ENCODE peak calls at places on chromosomes 3 and 15, in eight cellular contexts. S is caudate nucleus; J is thyroid gland; R is prostate gland; M is mammary epithelial cell; L is cardiac muscle cell; O is CD8-positive, alpha-beta memory T cell; X is psoas muscle. G is an unnamed sample.

GRCh38 chr3:28139288-28139687 is 102.1 kb upstream of the CMC1 start:
- DNase-seq in J (peak; percentile 6), M (no peak), X (no peak), S (no peak), R (no peak), O (no peak), L (no peak), G (no peak)

GRCh38 chr15:87089551-87089950 is 1009.9 kb downstream of the AGBL1 start:
- DNase-seq in L (no peak), R (no peak), J (no peak), S (no peak), M (peak; percentile 9), O (no peak), X (no peak), G (no peak)

GRCh38 chr15:75347222-75348033 is 589 bp downstream of the NEIL1 start:
- DNase-seq in R (peak; percentile 61), L (peak; percentile 74), S (peak; percentile 48), X (peak; percentile 86), O (peak; percentile 67), J (peak; percentile 51), M (no peak), G (no peak)

GRCh38 chr3:124800511-124801374 is 70.5 kb downstream of the UMPS start:
- DNase-seq in O (no peak), S (no peak), J (peak; percentile 65), M (no peak), R (no peak), X (no peak), L (peak; percentile 80), G (peak; percentile 49)

GRCh38 chr3:116057403-116058006 is 387.8 kb downstream of the LSAMP start:
- DNase-seq in J (no peak), X (no peak), M (no peak), L (no peak), S (no peak), R (no peak), O (no peak), G (no peak)

GRCh38 chr15:51864408-51865056 is 35.1 kb downstream of the TMOD3 start:
- DNase-seq in S (no peak), L (no peak), R (no peak), J (no peak), O (no peak), X (no peak), M (peak; percentile 100), G (no peak)

GRCh38 chr3:35028157-35028556 is 611.2 kb upstream of the ARPP21 start:
- DNase-seq in O (no peak), X (no peak), S (no peak), L (no peak), R (no peak), J (no peak), M (no peak), G (no peak)

GRCh38 chr15:74823324-74823723 is 3.1 kb upstream of the CPLX3 start:
- DNase-seq in R (no peak), M (no peak), S (no peak), O (no peak), L (no peak), X (no peak), J (no peak), G (no peak)

GRCh38 chr3:140416686-140417085 is 261.2 kb upstream of the TRIM42 start:
- DNase-seq in S (no peak), R (no peak), X (no peak), M (no peak), O (no peak), L (no peak), J (peak; percentile 15), G (no peak)

GRCh38 chr3:190995156-190995555 is 132.7 kb upstream of the GMNC start:
- DNase-seq in O (no peak), S (no peak), X (no peak), M (no peak), J (no peak), L (no peak), R (no peak), G (no peak)

GRCh38 chr15:68599560-68600071 is 20.8 kb downstream of the CORO2B start:
- DNase-seq in O (no peak), S (no peak), L (peak; percentile 57), J (no peak), M (no peak), X (peak; percentile 46), R (no peak), G (peak; percentile 71)

GRCh38 chr3:38643592-38643991 is 5.9 kb downstream of the SCN5A start:
- DNase-seq in L (no peak), R (no peak), M (no peak), O (no peak), X (no peak), J (no peak), S (no peak), G (no peak)

GRCh38 chr15:99239545-99240198 is 9.7 kb downstream of the TTC23 start:
- DNase-seq in S (no peak), L (no peak), R (no peak), J (no peak), M (no peak), O (no peak), X (no peak), G (no peak)

GRCh38 chr3:21752749-21753347 is 1.8 kb upstream of the ZNF385D start:
- DNase-seq in M (peak; percentile 63), O (no peak), S (no peak), J (no peak), L (peak; percentile 75), X (no peak), R (peak; percentile 7), G (no peak)

GRCh38 chr3:50408445-50408953 is 49.2 kb upstream of the TMEM115 start:
- DNase-seq in X (no peak), M (no peak), L (no peak), O (no peak), J (no peak), R (no peak), S (no peak), G (no peak)

GRCh38 chr3:10534066-10534465 is 28.7 kb upstream of the ATP2B2 start:
- DNase-seq in M (no peak), O (no peak), J (no peak), R (no peak), S (no peak), X (no peak), L (no peak), G (no peak)

GRCh38 chr3:106830334-106830733 is 546.9 kb upstream of the CCDC54 start:
- DNase-seq in O (no peak), J (no peak), X (no peak), S (no peak), R (no peak), L (no peak), M (no peak), G (no peak)

GRCh38 chr15:62896380-62896866 is 146.1 kb upstream of the TPM1 start:
- DNase-seq in R (no peak), S (no peak), J (no peak), M (peak; percentile 86), O (no peak), L (no peak), X (no peak), G (no peak)

GRCh38 chr15:48602358-48603122 is 43.0 kb downstream of the FBN1 start:
- DNase-seq in L (no peak), S (no peak), X (no peak), J (no peak), O (no peak), M (no peak), R (no peak), G (no peak)
- H3K27ac ChIP-seq in L (no peak overlapping the region), S (no peak overlapping the region), X (peak overlapping the region; percentile 5), J (no peak overlapping the region), O (no peak overlapping the region), M (no peak overlapping the region), R (no peak overlapping the region), G (no peak overlapping the region)

DNA sequence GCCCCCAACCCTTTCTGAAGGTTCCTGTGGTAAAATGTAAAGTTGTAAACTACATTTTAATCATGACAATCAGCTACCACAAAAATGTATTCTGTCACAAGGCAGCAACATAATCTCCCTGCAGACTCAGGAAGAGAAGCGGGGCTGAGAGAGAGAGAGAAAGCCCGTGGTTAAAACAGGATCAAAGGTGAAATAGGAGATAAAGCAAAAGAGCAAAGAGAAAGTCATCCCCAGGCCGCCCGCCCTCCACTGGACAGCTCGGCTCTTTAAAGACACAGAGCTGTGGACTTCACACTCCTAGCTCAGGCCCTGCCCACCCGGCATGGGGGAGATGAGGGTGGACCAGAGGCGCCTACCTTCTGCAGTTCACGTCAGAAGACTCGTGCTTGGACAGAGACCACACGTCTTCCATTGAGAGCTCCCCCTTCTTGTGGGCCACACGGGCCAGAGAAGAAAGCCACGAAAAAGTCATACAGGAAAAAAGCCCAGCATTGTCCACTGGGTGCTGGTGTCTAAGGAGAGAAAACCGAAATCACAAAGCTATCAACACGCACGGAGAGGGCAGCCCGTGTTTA is 29.4 kb downstream of the ABCC5 start:
- DNase-seq in J (no peak), R (no peak), M (no peak), O (no peak), L (no peak), X (no peak), S (no peak), G (no peak)
- H3K27ac ChIP-seq in J (no peak overlapping the region), R (no peak overlapping the region), M (no peak overlapping the region), O (peak overlapping the region; percentile 27), L (no peak overlapping the region), X (peak overlapping the region; percentile 76), S (no peak overlapping the region), G (no peak overlapping the region)

DNA sequence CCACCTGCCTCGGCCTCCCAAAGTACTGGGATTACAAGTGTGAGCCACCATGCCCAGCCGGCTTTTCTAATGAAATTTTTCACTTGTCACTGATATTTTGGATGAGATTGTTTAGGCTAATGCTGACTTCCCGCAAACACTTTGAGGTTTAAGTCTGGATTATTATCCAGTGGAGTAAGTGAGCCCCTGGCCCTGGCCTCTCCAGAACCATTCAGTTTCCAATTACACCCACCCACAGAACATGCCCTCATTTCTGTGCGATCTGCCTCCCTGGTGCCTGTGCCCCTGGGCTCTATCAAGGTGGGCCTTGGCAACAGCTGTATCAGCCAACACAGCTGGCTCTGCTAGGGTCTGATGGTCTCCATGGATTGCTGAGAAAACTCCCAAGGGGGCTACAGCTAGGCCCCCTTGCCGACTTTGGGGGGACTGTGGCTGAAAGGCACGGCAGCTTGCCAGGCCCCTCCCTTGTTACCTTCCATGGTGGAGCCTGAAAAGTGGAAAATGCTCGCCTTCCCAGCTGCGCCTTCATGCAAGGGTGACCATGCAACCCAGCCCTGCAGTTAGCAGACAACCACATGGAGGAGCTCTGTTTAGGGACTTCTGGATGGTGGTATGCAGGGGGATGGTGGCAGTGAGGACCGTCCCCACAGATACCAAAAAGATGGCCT is 288.9 kb downstream of the FAM43A start:
- DNase-seq in M (no peak), J (no peak), R (no peak), O (no peak), L (no peak), X (no peak), S (no peak), G (no peak)
- H3K27ac ChIP-seq in M (no peak overlapping the region), J (no peak overlapping the region), R (no peak overlapping the region), O (no peak overlapping the region), L (no peak overlapping the region), X (no peak overlapping the region), S (no peak overlapping the region), G (no peak overlapping the region)

DNA sequence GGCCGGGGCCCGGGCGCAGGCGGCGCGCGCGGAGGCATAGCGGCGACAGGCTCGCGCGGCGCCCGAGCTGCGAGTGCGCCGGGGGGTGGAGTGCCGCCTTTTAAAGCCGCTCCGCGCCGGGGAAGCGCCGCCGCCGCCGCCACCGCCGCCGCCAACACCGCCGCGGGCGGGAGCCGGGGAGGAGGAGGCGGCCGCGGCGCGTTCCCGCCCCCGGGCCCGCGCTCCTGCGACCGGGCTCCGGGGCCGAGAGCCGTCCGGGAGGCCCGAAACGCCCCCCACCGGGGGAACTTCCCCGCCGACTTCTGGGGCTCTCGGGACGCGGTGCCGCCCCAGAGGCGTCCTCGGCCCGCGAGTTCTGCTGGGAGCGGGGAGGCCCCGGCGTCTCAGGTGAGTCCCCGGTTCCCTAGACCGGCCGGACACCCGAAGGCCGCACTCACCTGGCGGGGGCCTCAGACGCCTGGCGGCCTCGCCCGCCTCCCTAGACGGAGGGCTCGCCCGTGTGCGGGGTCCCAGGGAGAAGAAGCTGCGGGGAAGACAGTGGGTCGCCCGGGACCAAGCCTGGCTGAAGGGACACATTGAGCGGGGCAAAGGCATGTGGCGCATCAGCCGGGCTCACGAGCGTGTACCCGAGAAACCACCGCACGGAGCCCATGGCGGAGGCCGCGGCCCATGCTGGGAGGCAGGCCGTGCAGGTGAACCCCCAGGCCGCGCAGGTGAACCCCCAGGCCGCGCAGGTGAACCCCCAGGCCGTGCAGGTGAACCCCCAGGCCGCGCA is at the start of gene PCSK6:
- DNase-seq in O (no peak), S (no peak), X (peak; percentile 80), J (no peak), L (peak; percentile 63), R (no peak), M (no peak), G (no peak)
- H3K27ac ChIP-seq in O (peak within 1 kb of the TSS; percentile 38), S (no peak within 1 kb of the TSS), X (peak within 1 kb of the TSS; percentile 61), J (no peak within 1 kb of the TSS), L (no peak within 1 kb of the TSS), R (no peak within 1 kb of the TSS), M (no peak within 1 kb of the TSS), G (peak within 1 kb of the TSS; percentile 80)

G was measured in substantia nigra.